ENCODE peak calls at places on chromosome 15, in ten cellular contexts. R, F, C, A, Q, S, K, T, V and J are unnamed samples.

GRCh38 chr15:60840306-60840702 is 361.4 kb upstream of the ICE2 start:
- DNase-seq in A (no peak), K (no peak), T (no peak), S (no peak), Q (no peak), C (no peak), V (no peak), R (no peak), F (peak), J (no peak)

GRCh38 chr15:86650084-86650483 is 570.4 kb downstream of the AGBL1 start:
- DNase-seq in R (no peak), C (peak), Q (no peak), K (no peak), A (no peak), F (no peak), S (no peak), T (no peak), V (no peak), J (no peak)

GRCh38 chr15:74725845-74726773 is 781 bp upstream of the CYP1A1 start:
- DNase-seq in Q (no peak), R (peak), C (no peak), A (peak), K (peak), S (peak), T (no peak), F (no peak), V (peak), J (no peak)

GRCh38 chr15:65512807-65513416 is 4.6 kb downstream of the DPP8 start:
- DNase-seq in S (no peak), Q (no peak), R (no peak), C (no peak), A (no peak), K (no peak), V (no peak), F (peak), T (no peak), J (no peak)

GRCh38 chr15:44194397-44195150 is 497 bp downstream of the FRMD5 start:
- DNase-seq in Q (peak), A (no peak), T (no peak), F (peak), K (peak), C (peak), R (no peak), V (peak), S (peak), J (no peak)

GRCh38 chr15:93152951-93153350 is 63.9 kb upstream of the RGMA start:
- DNase-seq in C (no peak), F (peak), S (no peak), V (peak), R (no peak), Q (no peak), T (peak), K (peak), A (no peak), J (no peak)

GRCh38 chr15:96351801-96352593 is 21.5 kb downstream of the NR2F2 start:
- DNase-seq in K (no peak), A (no peak), F (peak), C (peak), Q (no peak), R (peak), S (no peak), V (peak), T (no peak), J (no peak)

GRCh38 chr15:69185706-69186105 is 25.3 kb downstream of the GLCE start:
- DNase-seq in S (no peak), T (no peak), Q (no peak), K (no peak), C (no peak), V (no peak), F (no peak), R (no peak), A (no peak), J (no peak)

GRCh38 chr15:90530250-90531051 is 728 bp downstream of the CRTC3 start:
- DNase-seq in C (peak), A (peak), S (peak), V (peak), K (peak), Q (no peak), R (peak), T (peak), F (peak), J (no peak)

GRCh38 chr15:32922541-32922940 is 204.7 kb downstream of the GREM1 start:
- DNase-seq in F (no peak), Q (no peak), V (no peak), R (no peak), T (no peak), S (no peak), C (no peak), K (no peak), A (no peak), J (no peak)

GRCh38 chr15:40282144-40282869 is 557 bp downstream of the ANKRD63 start:
- DNase-seq in T (peak), Q (no peak), V (peak), S (peak), C (peak), A (peak), R (peak), K (no peak), F (peak), J (no peak)

GRCh38 chr15:64398575-64398974 is 10.9 kb downstream of the TRIP4 start:
- DNase-seq in S (no peak), K (no peak), V (no peak), R (no peak), T (no peak), F (no peak), Q (no peak), C (no peak), A (no peak), J (no peak)

GRCh38 chr15:62792960-62793758 is 249.4 kb upstream of the TPM1 start:
- DNase-seq in V (no peak), A (no peak), S (no peak), C (no peak), T (no peak), F (no peak), Q (no peak), K (no peak), R (no peak), J (no peak)

GRCh38 chr15:33132722-33133345 is 61.7 kb downstream of the FMN1 start:
- DNase-seq in F (peak), V (no peak), C (peak), A (peak), T (peak), S (no peak), Q (no peak), K (no peak), R (peak), J (no peak)

GRCh38 chr15:66850078-66850991 is 148.3 kb downstream of the SMAD6 start:
- DNase-seq in R (no peak), T (no peak), K (no peak), F (no peak), C (no peak), S (no peak), V (peak), Q (no peak), A (no peak), J (no peak)

GRCh38 chr15:66100761-66101160 is 152.8 kb downstream of the MEGF11 start:
- DNase-seq in Q (no peak), K (no peak), S (no peak), C (no peak), V (no peak), R (no peak), F (no peak), T (no peak), A (no peak), J (no peak)

GRCh38 chr15:62301993-62302665 is 137.0 kb upstream of the C2CD4B start:
- DNase-seq in C (no peak), Q (no peak), T (no peak), R (no peak), V (no peak), F (no peak), S (no peak), K (no peak), A (no peak), J (no peak)

GRCh38 chr15:69508659-69509058 is 56.0 kb downstream of the RPLP1 start:
- DNase-seq in S (no peak), A (no peak), Q (no peak), F (no peak), V (no peak), K (no peak), C (no peak), R (no peak), T (no peak), J (no peak)

GRCh38 chr15:66633346-66633745 is 67.5 kb upstream of the LCTL start:
- DNase-seq in R (no peak), F (no peak), T (no peak), K (no peak), S (no peak), A (no peak), C (no peak), V (no peak), Q (no peak), J (no peak)

GRCh38 chr15:101531170-101531569 is 41.7 kb upstream of the PCSK6 start:
- DNase-seq in C (no peak), S (no peak), Q (no peak), T (no peak), F (no peak), V (no peak), K (no peak), A (no peak), R (no peak), J (no peak)

GRCh38 chr15:99326235-99326634 is 75.0 kb downstream of the LRRC28 start:
- DNase-seq in S (no peak), C (peak), V (no peak), F (no peak), R (no peak), A (no peak), T (no peak), Q (no peak), K (no peak), J (no peak)
- TF ChIP-seq CTCF in S (no peak), C (no peak), V (no peak), F (no peak), R (no peak), A (no peak), T (no peak), Q (no peak), K (no peak), J (no peak)

DNA sequence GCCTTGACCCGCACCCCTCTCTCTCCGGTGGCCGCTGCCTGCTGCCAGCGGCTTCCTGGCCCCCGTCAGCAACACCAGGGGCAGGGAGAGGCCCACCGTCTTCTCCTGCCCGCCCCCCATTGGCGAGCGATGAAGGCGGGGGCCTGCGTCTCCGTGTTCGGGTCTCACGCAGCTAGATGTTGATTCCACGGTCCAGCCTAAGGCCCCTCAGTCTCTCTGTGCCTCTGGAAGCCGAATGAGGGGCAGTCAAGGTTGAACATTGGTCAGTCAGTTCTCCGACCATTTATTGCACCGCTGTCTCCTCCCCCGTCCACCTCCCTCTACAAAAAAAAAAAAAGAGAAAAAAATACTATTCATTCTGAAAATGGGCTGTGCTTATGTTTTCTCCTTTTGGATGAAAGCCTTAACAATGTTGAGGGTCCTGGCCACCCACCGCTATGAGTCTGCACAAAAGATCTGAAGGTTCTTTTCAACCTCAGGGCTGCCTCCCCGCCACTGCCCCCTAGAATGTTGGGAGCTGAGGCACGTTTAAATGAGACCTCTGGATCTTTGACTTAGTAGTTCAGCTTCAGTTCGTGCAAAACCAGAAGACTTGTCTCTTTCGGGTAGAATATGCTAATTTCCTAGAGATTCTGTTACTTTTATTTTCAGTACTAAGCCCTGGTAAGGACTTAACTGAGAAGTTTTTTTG is 724 bp downstream of the IREB2 start:
- DNase-seq in K (no peak), T (no peak), C (peak), Q (no peak), S (no peak), A (peak), F (peak), R (peak), V (no peak), J (no peak)
- TF ChIP-seq CTCF in K (no peak), T (no peak), C (peak), Q (peak), S (no peak), A (peak), F (peak), R (peak), V (no peak), J (no peak)

GRCh38 chr15:42157381-42157780 is 945 bp upstream of the PLA2G4F start:
- DNase-seq in T (no peak), C (no peak), K (no peak), S (no peak), R (no peak), A (no peak), Q (no peak), V (peak), F (no peak), J (no peak)

GRCh38 chr15:42157981-42158765 is 1.7 kb upstream of the PLA2G4F start:
- DNase-seq in C (peak), A (no peak), S (no peak), K (no peak), Q (no peak), V (peak), R (no peak), T (no peak), F (peak), J (no peak)

GRCh38 chr15:42154576-42155355 is 1.7 kb downstream of the PLA2G4F start:
- DNase-seq in S (no peak), Q (no peak), V (no peak), K (no peak), C (peak), F (no peak), R (no peak), T (no peak), A (no peak), J (no peak)

GRCh38 chr15:42155546-42156265 is 730 bp downstream of the PLA2G4F start:
- DNase-seq in Q (no peak), C (peak), A (no peak), T (no peak), R (no peak), S (no peak), V (peak), F (no peak), K (no peak), J (no peak)

GRCh38 chr15:42156266-42156922 is at the start of gene PLA2G4F:
- DNase-seq in A (no peak), K (no peak), R (no peak), S (no peak), Q (no peak), C (peak), F (no peak), T (peak), V (peak), J (no peak)
- TF ChIP-seq CTCF in A (no peak), K (no peak), R (no peak), S (no peak), Q (no peak), C (peak), F (no peak), T (no peak), V (no peak), J (no peak)

DNA sequence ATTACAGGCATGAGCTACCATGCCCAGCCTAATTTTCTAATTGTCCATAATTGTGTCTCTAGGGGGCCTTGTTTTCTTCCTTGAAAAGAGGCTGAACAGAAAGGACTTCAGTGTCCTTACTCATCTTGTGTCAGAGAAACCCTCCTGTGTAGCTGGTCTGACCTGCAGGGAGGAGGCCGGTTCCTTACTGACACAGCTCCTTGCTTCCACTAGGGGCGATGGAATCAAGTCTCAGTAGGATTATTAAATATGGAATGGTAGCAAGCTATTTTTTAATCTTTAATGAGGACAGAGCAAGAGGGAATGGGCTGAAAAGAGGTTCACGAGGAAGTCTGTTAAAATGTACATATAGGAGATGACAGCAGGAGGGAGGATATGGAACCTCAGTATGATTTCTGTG is 8.6 kb downstream of the LPCAT4 start:
- DNase-seq in K (no peak), Q (no peak), V (no peak), F (peak), A (no peak), S (no peak), C (peak), T (no peak), R (no peak), J (no peak)
- TF ChIP-seq CTCF in K (no peak), Q (peak), V (no peak), F (peak), A (peak), S (peak), C (peak), T (no peak), R (peak), J (no peak)

DNA sequence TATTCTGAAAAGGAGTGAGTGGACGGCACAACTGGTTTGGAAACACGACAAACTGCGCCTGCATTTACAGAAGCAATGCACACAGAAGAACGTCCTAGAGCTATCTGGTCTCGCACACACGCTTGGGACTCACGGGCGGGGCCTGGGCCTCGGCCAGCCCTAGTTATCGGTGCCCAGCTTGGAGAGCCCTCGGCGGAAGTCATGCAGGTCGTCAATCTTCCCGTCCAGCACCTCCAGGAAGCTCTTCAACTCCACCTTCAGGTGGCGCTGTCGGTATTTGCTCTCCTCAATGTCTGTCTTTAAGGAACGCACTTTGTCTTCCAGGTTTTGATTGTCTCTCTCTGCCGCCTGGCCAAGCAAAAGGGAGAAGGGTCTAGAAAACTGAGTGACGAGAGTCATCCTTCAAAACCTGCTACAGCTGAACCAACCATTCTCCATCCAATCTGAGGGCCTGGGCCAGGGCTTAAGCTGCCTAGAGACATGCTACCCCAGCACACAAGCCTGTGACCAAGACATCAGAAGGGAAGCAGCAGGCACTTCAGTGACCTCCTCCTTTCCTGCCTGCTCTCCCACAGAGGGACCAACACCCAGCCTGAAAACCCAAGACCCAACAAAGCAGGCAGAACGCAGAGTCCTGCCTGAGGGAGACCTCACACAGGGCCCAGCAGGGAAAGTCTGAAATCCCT is 40.3 kb downstream of the WHAMM start:
- DNase-seq in R (peak), F (peak), V (peak), T (peak), C (peak), Q (peak), S (peak), K (peak), A (peak), J (no peak)
- TF ChIP-seq CTCF in R (peak), F (peak), V (no peak), T (peak), C (peak), Q (peak), S (peak), K (peak), A (peak), J (peak)

DNA sequence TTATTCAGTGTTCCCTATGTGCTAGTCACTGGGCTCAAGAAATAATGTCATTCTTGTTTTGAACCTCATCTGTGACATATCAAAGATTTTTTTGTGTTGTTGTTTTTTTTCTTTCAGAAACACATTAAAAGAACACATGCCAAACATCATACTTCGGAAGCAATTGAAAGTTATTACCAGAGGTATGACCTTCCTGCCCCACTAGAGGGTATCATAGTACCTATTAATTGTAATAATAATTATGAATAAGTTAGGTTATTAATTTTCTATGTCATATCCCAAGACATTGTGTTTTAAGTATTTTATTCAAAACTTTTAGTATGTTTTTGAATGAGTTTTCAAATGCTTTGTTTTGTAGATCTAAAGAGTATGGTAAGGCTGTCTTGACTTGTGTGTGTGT is 65.7 kb downstream of the CDIN1 start:
- DNase-seq in K (no peak), V (no peak), A (no peak), Q (no peak), R (no peak), C (peak), S (no peak), F (peak), T (no peak), J (no peak)
- TF ChIP-seq CTCF in K (no peak), V (no peak), A (peak), Q (peak), R (no peak), C (no peak), S (no peak), F (peak), T (no peak), J (no peak)

DNA sequence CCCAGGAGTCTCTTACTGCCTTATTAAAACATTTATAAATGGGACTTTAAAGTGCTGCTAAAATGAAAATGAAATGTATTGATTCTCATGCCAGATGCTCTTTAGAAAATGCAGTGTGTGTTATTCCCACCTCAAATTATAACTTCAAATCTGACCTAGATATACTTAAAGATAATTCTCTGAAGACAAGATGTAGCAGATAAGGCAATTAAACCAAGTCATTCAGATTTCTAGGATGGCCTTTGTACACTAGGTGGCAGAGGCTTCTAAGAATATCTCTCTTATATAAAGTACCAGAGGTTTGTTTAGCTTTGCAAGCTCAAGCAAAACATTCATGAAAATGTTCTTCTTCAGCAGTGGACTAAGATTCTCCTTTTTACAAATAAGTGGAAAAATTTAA is 26.9 kb upstream of the GOLGA8B start:
- DNase-seq in R (peak), Q (no peak), S (no peak), T (no peak), A (no peak), F (peak), V (no peak), C (peak), K (no peak), J (no peak)
- TF ChIP-seq CTCF in R (peak), Q (peak), S (peak), T (no peak), A (peak), F (peak), V (no peak), C (peak), K (no peak), J (no peak)